ENCODE peak calls at places on chromosomes 13 and 19, in five cellular contexts. B is brain microvascular endothelial cell, C is testis, Q is lower leg skin, G is dorsolateral prefrontal cortex. N is an unnamed sample.

GRCh38 chr19:44113784-44114390 is 688 bp downstream of the ZNF225 start:
- DNase-seq in C (peak), G (no peak), Q (peak), B (no peak), N (no peak)

GRCh38 chr19:14082675-14082960 is 3.0 kb downstream of the C19orf67 start:
- DNase-seq in B (no peak), C (no peak), G (no peak), Q (no peak), N (no peak)

GRCh38 chr13:99909836-99910619 is 61.5 kb downstream of the ZIC5 start:
- DNase-seq in Q (no peak), G (no peak), B (peak), C (peak), N (no peak)

GRCh38 chr13:84500016-84500415 is 617.7 kb upstream of the SLITRK1 start:
- DNase-seq in G (no peak), Q (no peak), C (no peak), B (no peak), N (no peak)

GRCh38 chr19:38838208-38838985 is 6.8 kb upstream of the ECH1 start:
- DNase-seq in G (no peak), C (no peak), B (no peak), Q (no peak), N (no peak)

GRCh38 chr13:41931337-41931736 is 29.6 kb downstream of the VWA8 start:
- DNase-seq in B (no peak), C (no peak), Q (no peak), G (no peak), N (no peak)

GRCh38 chr13:53379485-53379884 is 350.9 kb downstream of the OLFM4 start:
- DNase-seq in Q (no peak), B (no peak), G (no peak), C (no peak), N (no peak)

GRCh38 chr19:7868671-7869452 is 5.3 kb downstream of the PRR36 start:
- DNase-seq in G (no peak), Q (peak), C (peak), B (no peak), N (peak)

GRCh38 chr19:52170863-52171320 is 529 bp downstream of the ZNF836 start:
- DNase-seq in Q (no peak), G (no peak), C (peak), B (no peak), N (no peak)

GRCh38 chr13:37058801-37059135 is 720 bp downstream of the SUPT20H start:
- DNase-seq in G (no peak), Q (no peak), C (peak), B (peak), N (peak)

GRCh38 chr19:57171551-57172081 is 4.3 kb upstream of the DUXA start:
- DNase-seq in B (peak), G (peak), Q (peak), C (peak), N (no peak)

GRCh38 chr19:33414667-33415605 is 41.4 kb downstream of the CEBPG start:
- DNase-seq in C (no peak), G (peak), Q (no peak), B (no peak), N (no peak)

GRCh38 chr13:26471807-26472206 is 85.7 kb upstream of the WASF3 start:
- DNase-seq in C (no peak), Q (peak), G (no peak), B (no peak), N (no peak)

GRCh38 chr13:47326061-47326460 is 429.2 kb upstream of the HTR2A start:
- DNase-seq in C (no peak), Q (no peak), G (no peak), B (peak), N (no peak)

GRCh38 chr19:47700934-47701716 is 12.1 kb upstream of the EHD2 start:
- DNase-seq in B (no peak), C (no peak), G (no peak), Q (no peak), N (no peak)

DNA sequence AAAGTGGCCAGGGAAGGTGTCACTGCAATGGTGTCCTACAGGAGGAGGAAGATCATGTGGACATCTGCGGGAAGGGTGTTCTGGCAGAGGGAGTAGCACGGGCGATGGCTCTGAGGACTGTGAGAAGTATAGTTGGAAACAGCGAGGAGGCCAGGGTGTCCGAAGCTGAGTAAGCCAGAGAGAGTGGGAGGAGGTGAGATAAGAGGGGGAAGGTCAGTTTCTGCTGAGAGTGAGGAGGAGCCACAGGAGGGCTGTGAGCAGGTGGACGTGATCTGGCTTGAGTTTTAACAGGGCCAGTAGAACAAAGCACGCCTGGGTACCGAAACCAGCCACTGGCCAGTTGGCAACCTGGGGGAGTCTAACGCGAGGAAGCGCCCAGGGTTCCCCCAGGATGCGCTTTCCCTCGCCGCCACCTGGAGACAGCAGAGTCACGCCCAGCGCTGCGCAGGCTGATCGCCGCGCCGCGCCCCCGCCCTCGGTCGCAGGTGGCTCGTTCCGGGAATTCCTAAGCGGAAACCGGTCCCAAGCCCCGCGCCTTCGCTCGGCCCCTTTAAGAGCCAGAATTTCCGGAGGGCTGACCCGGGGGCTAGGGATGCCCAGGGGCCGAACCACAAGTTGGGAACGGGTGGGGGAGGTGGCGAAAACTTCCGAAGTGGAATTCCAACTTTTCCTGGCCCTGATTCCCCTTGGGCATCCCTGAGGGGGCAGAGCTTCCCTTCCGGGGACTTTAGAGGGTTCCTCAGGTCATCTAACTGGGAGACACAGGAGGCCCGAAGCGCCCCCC is 1.1 kb upstream of the LSR start:
- DNase-seq in G (no peak), Q (peak), C (peak), B (no peak), N (no peak)
- TF ChIP-seq CTCF in G (no peak), Q (peak), C (no peak), B (no peak), N (peak)

GRCh38 chr13:98730441-98730840 is 22.0 kb downstream of the SLC15A1 start:
- DNase-seq in Q (no peak), G (no peak), B (no peak), C (no peak), N (no peak)
- H3K4me3 ChIP-seq in Q (no peak), G (no peak), B (no peak), C (peak), N (no peak)

DNA sequence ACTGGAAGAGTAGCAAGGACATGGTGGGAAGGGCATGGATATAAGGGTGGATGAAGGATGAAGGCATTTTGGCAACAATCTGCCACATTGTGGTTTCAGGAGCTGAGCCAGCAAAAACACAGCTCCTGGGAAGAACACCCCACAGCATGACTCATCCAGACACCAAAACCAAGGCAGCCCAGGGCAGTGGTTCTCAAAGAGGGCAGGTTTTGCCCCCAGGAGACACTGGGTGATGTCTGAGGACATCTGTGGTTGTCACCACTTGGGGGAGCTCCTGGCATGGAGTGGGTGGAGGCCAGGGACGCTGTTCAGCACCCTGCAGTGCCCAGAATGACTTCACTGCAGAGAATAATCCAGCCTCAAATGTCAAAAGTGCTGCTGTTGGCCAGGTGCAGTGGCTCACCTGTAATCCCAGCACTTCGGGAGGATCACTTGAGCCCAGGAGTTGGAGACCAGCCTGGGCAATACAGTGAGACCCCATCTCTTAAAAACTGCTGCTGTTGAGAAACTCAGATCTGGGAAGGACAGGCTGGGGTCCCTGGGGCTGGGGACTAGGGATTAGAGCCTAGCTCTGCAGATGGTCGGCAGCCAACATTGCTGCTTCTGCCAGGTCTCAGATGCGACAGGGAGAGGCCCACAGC is 16.1 kb downstream of the ZFR2 start:
- DNase-seq in B (peak), C (no peak), Q (no peak), G (no peak), N (peak)
- TF ChIP-seq CTCF in B (peak), C (no peak), Q (no peak), G (no peak), N (peak)

GRCh38 chr19:22914646-22915045 is 82.6 kb downstream of the ZNF723 start:
- DNase-seq in C (no peak), B (no peak), Q (no peak), G (no peak), N (no peak)
- H3K4me3 ChIP-seq in C (no peak), B (no peak), Q (no peak), G (no peak), N (no peak)

GRCh38 chr19:32406161-32407003 is 812 bp downstream of the DPY19L3 start:
- DNase-seq in G (peak), C (no peak), B (no peak), Q (peak), N (no peak)
- TF ChIP-seq CTCF in G (no peak), C (no peak), B (no peak), Q (no peak), N (no peak)

DNA sequence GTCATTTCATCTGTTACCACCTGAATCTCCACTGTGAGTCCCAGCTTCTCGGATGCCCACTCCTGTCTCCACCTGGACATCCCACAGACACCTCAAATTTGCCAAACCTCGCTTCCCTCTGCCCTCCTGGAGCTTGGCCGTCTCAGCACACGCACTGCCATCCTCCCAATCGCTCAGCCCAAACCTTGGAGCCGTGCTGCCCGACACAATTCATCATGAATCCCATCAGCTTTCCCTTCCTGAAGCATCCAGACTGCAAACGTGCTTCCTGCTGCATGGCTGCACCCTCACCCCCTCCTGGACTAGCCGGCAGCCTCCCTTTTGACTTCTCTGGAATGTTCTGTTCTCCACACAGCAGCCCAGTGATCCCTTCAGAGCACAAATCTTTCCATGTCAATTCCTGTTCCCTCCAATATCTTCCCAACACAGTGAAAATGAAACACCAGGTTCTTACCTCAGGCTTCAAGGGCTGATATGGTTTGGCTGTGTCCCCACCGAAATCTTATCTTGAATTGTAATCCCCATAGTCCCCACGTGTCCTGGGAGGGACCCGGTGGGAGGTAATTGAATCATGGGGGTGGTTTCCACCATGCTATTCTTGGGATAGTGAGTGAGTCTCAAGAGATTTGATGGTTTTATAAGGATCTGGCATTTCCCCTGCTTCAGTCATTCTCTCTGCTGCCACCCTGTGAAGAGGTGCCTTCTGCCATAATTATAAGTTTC is 1.1 kb upstream of the PROZ start:
- DNase-seq in C (no peak), G (no peak), B (no peak), Q (no peak), N (no peak)
- H3K4me3 ChIP-seq in C (no peak), G (no peak), B (no peak), Q (no peak), N (no peak)

GRCh38 chr19:11594084-11594483 is 3.2 kb upstream of the ZNF627 start:
- DNase-seq in G (no peak), C (no peak), Q (no peak), B (no peak), N (no peak)

GRCh38 chr19:11598103-11598483 is 810 bp downstream of the ZNF627 start:
- DNase-seq in C (no peak), B (peak), Q (no peak), G (no peak), N (no peak)

GRCh38 chr19:11598746-11599145 is 1.5 kb downstream of the ZNF627 start:
- DNase-seq in G (no peak), Q (no peak), B (no peak), C (no peak), N (no peak)

GRCh38 chr19:11596156-11596555 is 1.1 kb upstream of the ZNF627 start:
- DNase-seq in Q (no peak), C (no peak), B (no peak), G (no peak), N (no peak)

DNA sequence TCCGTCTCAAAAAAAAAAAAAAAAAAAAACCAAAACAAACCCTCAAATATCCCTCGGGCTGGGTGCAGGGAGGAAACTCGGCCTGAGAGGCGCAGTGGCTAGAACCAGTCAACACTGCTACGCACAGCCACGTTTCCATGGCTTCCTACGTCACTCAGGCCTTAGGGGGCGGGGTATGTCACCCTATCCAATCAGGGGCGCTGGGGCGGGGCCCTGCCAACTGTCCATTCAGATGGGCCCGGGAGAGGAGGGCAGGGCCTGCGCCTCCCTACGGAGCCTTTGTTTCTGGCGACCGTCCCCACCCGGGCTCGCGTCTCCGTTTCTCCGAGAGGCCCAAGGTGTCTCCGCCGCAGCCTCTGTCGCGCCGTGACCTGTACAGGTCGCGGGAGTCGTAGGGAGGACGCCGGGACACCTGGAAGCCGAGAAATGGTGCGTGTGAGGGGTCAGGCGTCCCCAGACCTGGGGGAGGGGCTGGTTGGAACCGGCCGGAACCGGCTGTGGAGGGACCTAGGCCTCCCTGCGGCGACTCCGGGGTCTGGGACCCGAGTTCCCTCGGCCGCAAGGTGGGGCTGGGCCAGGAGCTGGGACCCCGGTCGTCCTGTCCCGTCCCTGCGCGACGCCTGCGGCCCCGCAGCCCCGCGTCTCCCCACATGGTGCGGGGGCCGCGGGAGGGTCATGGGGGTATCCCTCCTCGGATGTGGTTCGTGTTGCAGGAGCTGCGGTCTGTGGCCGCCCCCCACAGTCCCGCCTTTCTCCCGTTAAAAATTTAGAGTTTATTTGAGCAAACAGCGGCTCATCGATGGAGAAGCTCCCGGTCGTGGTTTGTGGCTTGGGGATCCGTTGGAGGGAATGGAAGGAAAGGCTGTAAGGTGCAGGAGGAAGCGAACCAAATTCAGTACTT is at the start of gene ZNF627:
- DNase-seq in B (peak), G (peak), C (peak), Q (peak), N (peak)
- TF ChIP-seq CTCF in B (peak), G (peak), C (peak), Q (no peak), N (peak)

DNA sequence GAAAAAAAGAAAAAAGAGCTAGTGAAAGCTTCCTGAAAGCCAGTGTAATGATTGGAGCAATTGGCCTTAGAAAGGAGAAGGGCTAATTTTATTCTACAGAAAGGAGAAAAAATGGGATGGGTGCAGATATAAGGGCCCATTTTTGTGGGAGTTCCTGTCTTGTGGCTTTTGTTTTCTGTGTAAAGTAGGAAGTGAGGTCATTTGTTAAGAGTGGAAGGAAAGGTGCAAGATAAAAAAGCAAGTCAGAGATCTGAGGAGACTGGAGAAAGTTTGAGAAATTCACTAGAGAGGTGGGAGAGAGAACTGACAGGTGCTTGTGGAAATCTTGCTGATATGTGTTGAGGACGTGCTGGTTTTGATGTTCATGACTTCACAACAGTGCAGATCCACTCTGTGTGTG is 349.4 kb downstream of the DLEU7 start:
- DNase-seq in G (no peak), C (no peak), Q (no peak), B (no peak), N (no peak)
- H3K4me3 ChIP-seq in G (no peak), C (no peak), Q (no peak), B (no peak), N (no peak)

GRCh38 chr19:10835754-10836477 is at the start of gene TMED1:
- DNase-seq in G (peak), Q (peak), C (peak), B (peak), N (peak)
- TF ChIP-seq CTCF in G (peak), Q (no peak), C (peak), B (peak), N (peak)

GRCh38 chr19:39995794-39996193 is 1.1 kb upstream of the ZNF546 start:
- DNase-seq in C (no peak), B (no peak), Q (no peak), G (no peak), N (no peak)

GRCh38 chr19:39998511-39998910 is 1.7 kb downstream of the ZNF546 start:
- DNase-seq in G (no peak), C (no peak), B (no peak), Q (no peak), N (no peak)

GRCh38 chr19:39996811-39997594 is at the start of gene ZNF546:
- DNase-seq in C (peak), B (peak), G (peak), Q (peak), N (peak)

GRCh38 chr19:39996218-39996810 is 546 bp upstream of the ZNF546 start:
- DNase-seq in Q (peak), C (peak), G (peak), B (peak), N (no peak)

DNA sequence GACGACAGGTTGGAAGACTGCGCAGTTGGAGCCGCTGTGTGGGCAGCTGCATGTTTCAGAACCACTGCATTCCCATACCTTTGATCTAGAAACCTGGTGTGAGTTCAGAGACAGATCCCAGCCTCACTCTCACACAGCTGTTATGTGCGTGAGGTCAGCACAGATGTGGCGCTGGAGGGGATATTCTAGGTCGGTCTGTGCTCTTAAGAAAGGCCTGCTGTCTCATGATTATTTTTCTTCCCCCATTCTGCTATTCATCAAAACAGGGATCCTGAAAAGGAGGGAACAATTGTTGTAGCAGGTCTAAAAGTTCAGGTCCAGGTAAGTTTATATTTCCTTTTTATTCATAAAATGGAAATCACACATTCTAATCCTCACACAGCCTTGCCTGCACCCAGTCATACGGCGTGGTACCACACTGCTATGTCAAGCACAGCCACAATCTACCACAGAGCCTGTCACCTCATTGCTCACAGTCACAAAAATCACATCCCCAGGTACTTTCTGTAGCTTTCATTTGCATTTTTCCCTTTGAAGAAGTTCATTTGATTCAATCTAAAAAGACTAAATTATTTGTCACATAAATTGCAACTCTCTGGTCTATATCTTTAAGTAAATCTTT is 846 bp downstream of the ZNF546 start:
- DNase-seq in Q (no peak), G (no peak), B (no peak), C (peak), N (no peak)
- H3K4me3 ChIP-seq in Q (peak), G (peak), B (peak), C (peak), N (peak)